ENCODE peak calls at places on chromosomes 3 and 15, in five cellular contexts. L is brain pericyte; E is HEK293T; R is effector memory CD8-positive, alpha-beta T cell; M is HFF-Myc. J is an unnamed sample.

GRCh38 chr15:69467636-69468035 is 15.0 kb downstream of the RPLP1 start:
- DNase-seq in L (no peak), E (no peak), R (no peak), M (no peak), J (no peak)

GRCh38 chr3:143348486-143349327 is 229.1 kb downstream of the CHST2 start:
- DNase-seq in L (no peak), E (peak), R (no peak), M (no peak), J (no peak)

GRCh38 chr3:62962656-62963055 is 87.4 kb upstream of the CADPS start:
- DNase-seq in L (no peak), E (no peak), R (no peak), M (no peak), J (no peak)

GRCh38 chr3:167750273-167750971 is 14.9 kb downstream of the SERPINI1 start:
- DNase-seq in L (no peak), E (no peak), R (no peak), M (no peak), J (no peak)

GRCh38 chr15:56243117-56243773 is 434 bp downstream of the RFX7 start:
- DNase-seq in L (no peak), E (peak), R (peak), M (no peak), J (no peak)

GRCh38 chr3:117281371-117281770 is 571.8 kb downstream of the TUSC7 start:
- DNase-seq in L (no peak), E (no peak), R (no peak), M (peak), J (no peak)

GRCh38 chr3:192620300-192620699 is 107.0 kb downstream of the FGF12 start:
- DNase-seq in L (no peak), E (no peak), R (no peak), M (no peak), J (no peak)

GRCh38 chr3:182257361-182257760 is 535.9 kb upstream of the ATP11B start:
- DNase-seq in L (no peak), E (no peak), R (no peak), M (no peak), J (no peak)

GRCh38 chr3:142725352-142725739 is 1.5 kb downstream of the TRPC1 start:
- DNase-seq in L (no peak), E (no peak), R (no peak), M (no peak), J (no peak)

GRCh38 chr15:41862515-41863116 is 24.0 kb downstream of the PLA2G4B start:
- DNase-seq in L (no peak), E (no peak), R (peak), M (no peak), J (no peak)

GRCh38 chr15:56524915-56525314 is 60.0 kb upstream of the MNS1 start:
- DNase-seq in L (no peak), E (no peak), R (no peak), M (peak), J (no peak)

GRCh38 chr15:49712846-49713450 is 92.1 kb downstream of the DTWD1 start:
- DNase-seq in L (no peak), E (no peak), R (no peak), M (no peak), J (no peak)

GRCh38 chr3:38131621-38132369 is 5.1 kb downstream of the ACAA1 start:
- DNase-seq in L (no peak), E (peak), R (no peak), M (no peak), J (no peak)

GRCh38 chr15:90680371-90680935 is 36.7 kb upstream of the BLM start:
- DNase-seq in L (peak), E (no peak), R (no peak), M (peak), J (peak)

GRCh38 chr3:40350529-40350928 is 36.5 kb upstream of the ENTPD3 start:
- DNase-seq in L (no peak), E (no peak), R (no peak), M (no peak), J (no peak)

GRCh38 chr3:48409291-48410201 is 20.3 kb downstream of the PLXNB1 start:
- DNase-seq in L (no peak), E (no peak), R (no peak), M (no peak), J (no peak)

GRCh38 chr15:48560321-48561051 is 85.0 kb downstream of the FBN1 start:
- DNase-seq in L (no peak), E (no peak), R (no peak), M (no peak), J (no peak)

GRCh38 chr15:35557544-35557943 is 11.6 kb upstream of the DPH6 start:
- DNase-seq in L (no peak), E (no peak), R (no peak), M (peak), J (no peak)

GRCh38 chr3:185371683-185372082 is 8.7 kb downstream of the MAP3K13 start:
- DNase-seq in L (no peak), E (no peak), R (no peak), M (no peak), J (no peak)

GRCh38 chr3:56467108-56467507 is 1.2 kb downstream of the ERC2 start:
- DNase-seq in L (peak), E (peak), R (no peak), M (peak), J (no peak)